ENCODE peak calls at places on chromosomes 5 and 9, in nine cellular contexts. U is psoas muscle, R is fibroblast of lung, W is small intestine, D is endothelial cell of umbilical vein, S is cardiac muscle cell, Q is WERI-Rb-1, G is aorta, L is body of pancreas. C is an unnamed sample. For H3K36me3, the result is how much of the 10 kb centered on the place peaks cover.

GRCh38 chr5:52690236-52690685 is 97.5 kb upstream of the ITGA1 start:
- DNase-seq in U (no peak), R (no peak), W (no peak), D (peak), S (peak), Q (no peak), G (no peak), L (no peak), C (no peak)

GRCh38 chr9:134635431-134636141 is 6.0 kb upstream of the COL5A1 start:
- DNase-seq in U (no peak), R (no peak), W (no peak), D (no peak), S (no peak), Q (no peak), G (peak), L (peak), C (no peak)

GRCh38 chr9:36897019-36897418 is 137.0 kb downstream of the PAX5 start:
- DNase-seq in U (no peak), R (no peak), W (no peak), D (no peak), S (no peak), Q (no peak), G (no peak), L (peak), C (no peak)

GRCh38 chr9:738209-738915 is 103.1 kb upstream of the DMRT1 start:
- DNase-seq in U (peak), R (peak), W (peak), D (no peak), S (peak), Q (no peak), G (peak), L (no peak), C (no peak)

GRCh38 chr9:68690088-68690487 is 15.0 kb upstream of the PIP5K1B start:
- DNase-seq in U (no peak), R (peak), W (peak), D (peak), S (peak), Q (no peak), G (peak), L (peak), C (no peak)

GRCh38 chr5:53368966-53369605 is 111.3 kb upstream of the FST start:
- DNase-seq in U (no peak), R (peak), W (no peak), D (no peak), S (no peak), Q (no peak), G (no peak), L (no peak), C (no peak)

GRCh38 chr5:122533825-122534224 is 221.8 kb downstream of the SNCAIP start:
- DNase-seq in U (no peak), R (no peak), W (no peak), D (no peak), S (no peak), Q (no peak), G (no peak), L (no peak), C (no peak)

GRCh38 chr9:94164756-94165549 is 80.7 kb downstream of the PTPDC1 start:
- DNase-seq in U (no peak), R (no peak), W (no peak), D (no peak), S (no peak), Q (no peak), G (no peak), L (no peak), C (no peak)

GRCh38 chr9:110799396-110799795 is 130.8 kb downstream of the MUSK start:
- DNase-seq in U (no peak), R (no peak), W (no peak), D (no peak), S (no peak), Q (no peak), G (no peak), L (no peak), C (no peak)

GRCh38 chr9:38183994-38184568 is 115.1 kb upstream of the SHB start:
- DNase-seq in U (no peak), R (peak), W (no peak), D (no peak), S (peak), Q (no peak), G (no peak), L (no peak), C (no peak)

GRCh38 chr5:145520335-145520734 is 314.8 kb downstream of the PRELID2 start:
- DNase-seq in U (no peak), R (no peak), W (no peak), D (no peak), S (no peak), Q (no peak), G (no peak), L (no peak), C (no peak)

GRCh38 chr9:13278368-13279246 is 885 bp downstream of the MPDZ start:
- DNase-seq in U (peak), R (peak), W (no peak), D (peak), S (peak), Q (peak), G (peak), L (peak), C (peak)

GRCh38 chr9:4738866-4739586 is 2.0 kb downstream of the AK3 start:
- DNase-seq in U (no peak), R (no peak), W (peak), D (no peak), S (no peak), Q (no peak), G (no peak), L (no peak), C (peak)

GRCh38 chr5:38532165-38532669 is 24.2 kb downstream of the LIFR start:
- DNase-seq in U (peak), R (no peak), W (no peak), D (no peak), S (no peak), Q (peak), G (no peak), L (no peak), C (no peak)

DNA sequence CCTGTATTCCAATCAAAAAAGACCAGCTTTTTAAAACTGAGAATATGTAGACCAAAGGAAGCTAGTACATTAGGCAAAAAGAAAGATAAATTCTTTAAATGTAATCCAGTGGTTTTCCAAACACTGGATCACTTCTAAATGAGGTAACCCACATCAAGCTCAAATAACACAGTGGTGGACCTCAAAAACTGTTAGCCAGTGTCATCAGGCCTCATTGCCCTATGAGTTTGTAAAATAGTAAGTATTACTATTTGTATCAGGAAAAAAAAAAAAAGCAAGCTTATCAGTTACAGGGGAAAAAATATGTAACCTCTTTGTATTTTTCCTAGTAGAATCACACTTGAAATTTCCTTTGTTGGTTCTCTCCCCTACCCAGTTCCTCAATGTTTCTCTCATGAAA is 6.7 kb downstream of the MTX3 start:
- DNase-seq in U (no peak), R (no peak), W (no peak), D (no peak), S (no peak), Q (no peak), G (no peak), L (no peak), C (no peak)
- H3K36me3 ChIP-seq in U (under half), R (under half), W (under half), D (under half), S (under half), Q (half or more), G (under half), L (under half), C (under half)

GRCh38 chr9:127528407-127529251 is 77.3 kb downstream of the LRSAM1 start:
- DNase-seq in U (no peak), R (no peak), W (no peak), D (peak), S (no peak), Q (no peak), G (no peak), L (no peak), C (no peak)
- H3K36me3 ChIP-seq in U (under half), R (half or more), W (under half), D (under half), S (under half), Q (under half), G (under half), L (under half), C (under half)

DNA sequence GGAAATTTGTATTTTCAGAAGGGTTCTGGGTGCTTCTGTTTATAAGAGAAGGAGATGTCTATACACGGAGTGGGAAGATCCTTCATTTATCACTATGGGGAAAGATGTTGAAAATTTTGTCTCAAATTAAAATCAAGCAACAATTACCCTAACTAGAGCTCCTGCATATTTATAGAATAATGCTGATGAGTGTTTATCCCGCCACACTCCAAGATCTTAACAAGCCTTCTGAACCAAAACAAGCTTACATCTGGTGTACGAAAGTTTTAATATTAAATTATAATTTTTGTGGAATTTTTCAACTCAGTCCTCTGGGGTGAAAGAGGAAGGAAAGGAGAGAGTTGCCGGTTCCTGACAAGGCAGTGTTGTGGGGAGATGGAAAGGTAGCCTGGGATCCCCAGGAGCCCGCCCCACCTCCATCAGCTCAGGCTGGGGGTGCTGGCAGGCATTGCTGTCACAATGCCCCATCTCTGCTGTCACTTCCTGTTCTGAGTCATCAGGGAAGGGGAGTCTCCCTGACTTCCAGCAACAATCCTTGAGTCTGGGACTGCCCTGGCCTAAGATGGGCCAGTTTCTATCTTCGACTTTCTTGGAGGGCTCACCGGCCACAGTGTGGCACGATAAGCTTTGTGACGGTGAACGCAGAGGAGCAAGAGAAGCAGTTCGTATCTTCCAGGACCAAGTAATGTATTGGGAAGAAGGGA is 64.5 kb downstream of the ERAP1 start:
- DNase-seq in U (no peak), R (peak), W (peak), D (peak), S (peak), Q (no peak), G (no peak), L (no peak), C (peak)
- H3K36me3 ChIP-seq in U (under half), R (under half), W (under half), D (under half), S (under half), Q (half or more), G (under half), L (under half), C (under half)

GRCh38 chr5:116476903-116477537 is 97.6 kb downstream of the SEMA6A start:
- DNase-seq in U (no peak), R (peak), W (peak), D (no peak), S (peak), Q (no peak), G (no peak), L (no peak), C (no peak)

GRCh38 chr5:116475232-116475828 is 99.3 kb downstream of the SEMA6A start:
- DNase-seq in U (no peak), R (no peak), W (no peak), D (no peak), S (no peak), Q (no peak), G (no peak), L (no peak), C (no peak)

GRCh38 chr5:116473706-116474105 is 100.9 kb downstream of the SEMA6A start:
- DNase-seq in U (no peak), R (no peak), W (no peak), D (no peak), S (no peak), Q (no peak), G (no peak), L (no peak), C (no peak)

GRCh38 chr5:116468583-116468982 is 106.0 kb downstream of the SEMA6A start:
- DNase-seq in U (no peak), R (no peak), W (no peak), D (no peak), S (no peak), Q (no peak), G (no peak), L (no peak), C (no peak)

DNA sequence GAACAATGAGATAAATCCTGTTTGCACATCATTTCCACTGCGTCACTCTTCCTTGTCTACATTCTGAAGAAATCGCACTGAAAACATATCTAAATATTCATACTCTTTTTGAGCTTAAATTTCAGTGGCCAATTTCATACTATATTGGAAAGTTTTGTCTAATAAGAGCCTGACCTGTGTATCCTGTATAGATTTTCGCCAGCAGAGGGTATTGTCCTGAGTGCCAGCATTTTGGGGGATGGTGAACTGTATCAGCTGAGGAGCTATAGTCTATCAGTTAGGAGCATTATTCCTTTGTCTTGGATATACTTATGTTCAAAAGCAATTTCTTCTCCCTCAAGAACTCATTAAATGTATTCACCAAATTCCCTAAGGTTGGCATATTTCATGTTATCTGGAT is 102.3 kb downstream of the SEMA6A start:
- DNase-seq in U (no peak), R (no peak), W (no peak), D (no peak), S (no peak), Q (no peak), G (no peak), L (no peak), C (no peak)
- H3K36me3 ChIP-seq in U (under half), R (under half), W (under half), D (under half), S (under half), Q (under half), G (under half), L (under half), C (under half)

GRCh38 chr5:79628276-79628675 is 16.0 kb downstream of the TENT2 start:
- DNase-seq in U (no peak), R (no peak), W (no peak), D (no peak), S (no peak), Q (no peak), G (no peak), L (no peak), C (no peak)
- H3K36me3 ChIP-seq in U (under half), R (under half), W (under half), D (under half), S (under half), Q (under half), G (under half), L (under half), C (under half)

GRCh38 chr5:143083006-143083405 is 312.8 kb downstream of the ARHGAP26 start:
- DNase-seq in U (no peak), R (no peak), W (no peak), D (peak), S (no peak), Q (no peak), G (no peak), L (no peak), C (no peak)
- H3K36me3 ChIP-seq in U (under half), R (under half), W (under half), D (under half), S (under half), Q (under half), G (under half), L (under half), C (under half)

C was measured in colonic mucosa.